ENCODE peak calls at places on chromosomes 4 and X, in four cellular contexts. One of them, this sample, is unnamed.

GRCh38 chr4:157818946-157819692 is 353.7 kb downstream of the GASK1B start:
- DNase-seq in left kidney: no peak
- DNase-seq in ACHN: no peak
- DNase-seq in neural crest cell: no peak
- DNase-seq in this sample: no peak

GRCh38 chr4:41072021-41072777 is 142.1 kb downstream of the APBB2 start:
- DNase-seq in neural crest cell: no peak
- DNase-seq in ACHN: no peak
- DNase-seq in left kidney: no peak
- DNase-seq in this sample: no peak

GRCh38 chr4:52949336-52949735 is 87.2 kb downstream of the RASL11B start:
- DNase-seq in neural crest cell: no peak
- DNase-seq in ACHN: no peak
- DNase-seq in left kidney: no peak
- DNase-seq in this sample: no peak

GRCh38 chrX:13287816-13288215 is 32.0 kb downstream of the ATXN3L start:
- DNase-seq in ACHN: peak
- DNase-seq in neural crest cell: no peak
- DNase-seq in left kidney: no peak
- DNase-seq in this sample: no peak

GRCh38 chr4:17817027-17817426 is 6.2 kb downstream of the NCAPG start:
- DNase-seq in ACHN: peak
- DNase-seq in neural crest cell: no peak
- DNase-seq in left kidney: peak
- DNase-seq in this sample: peak

GRCh38 chr4:108415389-108415788 is 205.0 kb upstream of the RPL34 start:
- DNase-seq in left kidney: no peak
- DNase-seq in neural crest cell: no peak
- DNase-seq in ACHN: no peak
- DNase-seq in this sample: no peak

GRCh38 chrX:21509912-21510311 is 135.7 kb downstream of the CNKSR2 start:
- DNase-seq in left kidney: no peak
- DNase-seq in neural crest cell: no peak
- DNase-seq in ACHN: no peak
- DNase-seq in this sample: peak

GRCh38 chr4:8021796-8022195 is 82.1 kb upstream of the AFAP1 start:
- DNase-seq in ACHN: no peak
- DNase-seq in left kidney: no peak
- DNase-seq in neural crest cell: no peak
- DNase-seq in this sample: no peak

GRCh38 chr4:25913056-25913850 is 767 bp upstream of the SMIM20 start:
- DNase-seq in left kidney: no peak
- DNase-seq in ACHN: peak
- DNase-seq in neural crest cell: peak
- DNase-seq in this sample: no peak

GRCh38 chrX:37905436-37906147 is 58.2 kb upstream of the DYNLT3 start:
- DNase-seq in ACHN: peak
- DNase-seq in neural crest cell: peak
- DNase-seq in left kidney: peak
- DNase-seq in this sample: peak